ENCODE peak calls at places on chromosomes 4 and X, in five cellular contexts. G is CD14-positive monocyte, J is PC-3, I is cardiac fibroblast, F is heart right ventricle. H is an unnamed sample.

GRCh38 chrX:72045141-72045540 is 86.6 kb downstream of the RTL5 start:
- DNase-seq in G (no peak), J (no peak), I (no peak), F (no peak), H (no peak)

GRCh38 chr4:20085156-20085555 is 166.5 kb upstream of the SLIT2 start:
- DNase-seq in G (no peak), J (no peak), I (no peak), F (no peak), H (no peak)

GRCh38 chr4:6557856-6558255 is 17.1 kb upstream of the MAN2B2 start:
- DNase-seq in G (no peak), J (no peak), I (no peak), F (no peak), H (no peak)

GRCh38 chr4:153115322-153116100 is 88.7 kb upstream of the TRIM2 start:
- DNase-seq in G (no peak), J (peak), I (peak), F (no peak), H (no peak)

GRCh38 chrX:43970528-43970927 is 2.7 kb downstream of the NDP start:
- DNase-seq in G (no peak), J (peak), I (no peak), F (no peak), H (no peak)

GRCh38 chr4:72679666-72680065 is 110.6 kb upstream of the ADAMTS3 start:
- DNase-seq in G (no peak), J (no peak), I (no peak), F (no peak), H (no peak)

GRCh38 chrX:114095789-114096188 is 488.1 kb upstream of the HTR2C start:
- DNase-seq in G (no peak), J (no peak), I (no peak), F (no peak), H (no peak)

GRCh38 chr4:14977836-14978235 is 24.4 kb upstream of the CPEB2 start:
- DNase-seq in G (no peak), J (no peak), I (no peak), F (no peak), H (no peak)

GRCh38 chr4:181896609-181897008 is 346.6 kb upstream of the TENM3 start:
- DNase-seq in G (no peak), J (no peak), I (no peak), F (no peak), H (no peak)

DNA sequence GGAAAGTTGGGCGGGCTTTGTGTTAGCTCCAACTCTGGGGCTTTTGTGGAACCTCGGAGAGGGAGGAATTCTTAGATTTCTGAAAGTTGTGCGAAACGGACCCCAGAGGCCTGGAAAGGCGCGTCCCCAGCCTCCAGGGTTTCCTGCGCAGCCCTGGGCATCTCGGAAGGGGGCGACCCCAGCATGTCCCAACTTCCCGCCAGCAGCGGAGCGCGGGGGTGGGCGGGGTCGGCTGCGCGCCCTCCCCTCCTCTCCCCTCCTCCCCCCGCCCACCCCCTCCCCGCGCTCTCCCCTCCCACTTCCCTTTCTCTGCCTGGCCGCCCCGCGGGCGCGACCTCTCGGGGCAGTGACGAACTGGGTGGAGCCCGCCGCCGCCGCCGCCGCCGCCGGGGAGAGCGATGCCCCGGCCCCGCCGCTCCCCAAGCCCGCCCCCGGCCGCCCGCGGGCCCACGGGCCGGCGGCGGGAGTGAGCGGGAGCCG is 16.8 kb downstream of the PTTG2 start:
- DNase-seq in G (peak), J (peak), I (peak), F (peak), H (peak)
- TF ChIP-seq CTCF in G (no peak), J (no peak), I (no peak), F (no peak), H (peak)

DNA sequence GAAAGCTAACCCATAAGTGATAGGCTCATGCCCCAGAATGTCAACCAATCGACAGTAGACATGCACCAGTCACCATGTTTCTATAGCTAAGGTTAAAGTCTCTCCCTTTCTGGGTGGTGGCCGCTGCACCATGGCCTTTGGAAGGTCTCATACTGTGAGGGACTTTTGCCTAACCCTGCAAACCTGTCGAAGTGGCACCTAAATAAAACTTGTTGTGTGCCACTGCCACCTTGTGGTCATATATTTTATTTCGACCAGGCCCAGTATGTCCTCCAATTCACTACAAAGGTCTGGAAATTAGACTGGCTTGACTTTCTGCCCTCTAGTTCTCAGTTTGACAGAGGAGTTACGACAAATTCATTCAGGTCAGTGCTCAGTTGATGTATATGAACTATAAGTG is 163.1 kb downstream of the SMARCA1 start:
- DNase-seq in G (no peak), J (peak), I (peak), F (no peak), H (peak)
- TF ChIP-seq CTCF in G (peak), J (peak), I (peak), F (peak), H (peak)

GRCh38 chr4:53788011-53788410 is 196.7 kb upstream of the LNX1 start:
- DNase-seq in G (no peak), J (no peak), I (no peak), F (no peak), H (no peak)
- TF ChIP-seq CTCF in G (no peak), J (no peak), I (no peak), F (no peak), H (no peak)

GRCh38 chr4:134144337-134144736 is 57.3 kb downstream of the PABPC4L start:
- DNase-seq in G (no peak), J (no peak), I (no peak), F (no peak), H (no peak)
- TF ChIP-seq CTCF in G (no peak), J (no peak), I (no peak), F (no peak), H (no peak)

DNA sequence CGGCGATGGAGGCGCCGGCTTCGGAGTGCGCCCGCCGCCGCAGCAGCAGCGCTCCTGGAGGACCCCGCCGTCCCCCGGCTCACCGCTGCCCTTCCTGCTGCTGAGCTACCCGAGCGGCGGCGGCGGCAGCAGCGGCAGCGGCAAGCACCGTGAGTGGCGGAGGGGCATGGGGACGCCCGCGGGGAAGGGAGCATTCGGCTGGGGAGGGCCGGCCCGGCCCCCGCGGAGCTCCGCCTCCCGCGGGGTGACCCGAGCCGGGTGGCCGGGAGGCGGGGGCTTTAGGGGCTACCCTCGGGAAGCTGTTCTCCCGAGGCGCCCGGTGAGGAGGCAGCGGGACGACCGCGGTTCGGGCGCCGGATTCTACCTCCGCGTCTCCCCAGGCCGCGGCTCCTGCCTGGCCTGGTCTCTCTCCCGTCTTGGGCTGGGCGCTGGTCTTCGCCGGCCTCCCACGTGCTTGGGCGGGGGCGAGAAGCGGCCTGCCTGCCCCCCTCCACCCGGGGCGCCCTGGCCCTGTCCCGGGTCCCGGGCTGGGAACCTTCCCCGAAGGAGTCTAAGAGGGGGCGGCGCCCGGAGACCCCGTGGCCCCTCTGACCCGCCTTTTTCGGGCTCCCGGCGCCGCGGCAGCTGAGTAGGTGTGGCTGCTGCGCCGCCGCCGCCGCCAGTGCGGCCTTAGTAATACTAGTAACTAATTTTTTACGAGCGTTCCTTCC is 16.5 kb upstream of the RUFY3 start:
- DNase-seq in G (peak), J (peak), I (peak), F (peak), H (peak)
- TF ChIP-seq CTCF in G (no peak), J (no peak), I (no peak), F (no peak), H (no peak)